ENCODE peak calls at places on chromosomes 3 and 15, in seven cellular contexts. J is tibial nerve, O is lower lobe of right lung, K is mammary epithelial cell, Z is astrocyte, U is cardiac muscle cell, M is aorta. F is an unnamed sample. For H3K27me3, the result is how much of the 10 kb centered on the place peaks cover.

GRCh38 chr3:120907659-120908029 is 361 bp upstream of the STXBP5L start:
- DNase-seq in J (no peak), O (no peak), K (no peak), Z (no peak), U (no peak), M (no peak), F (no peak)

GRCh38 chr15:64855206-64856000 is 13.7 kb downstream of the PLEKHO2 start:
- DNase-seq in J (no peak), O (no peak), K (peak), Z (no peak), U (no peak), M (peak), F (no peak)

GRCh38 chr15:76349301-76350070 is 12.9 kb downstream of the ISL2 start:
- DNase-seq in J (no peak), O (no peak), K (no peak), Z (no peak), U (no peak), M (no peak), F (no peak)

GRCh38 chr3:161050929-161051328 is 54.2 kb downstream of the B3GALNT1 start:
- DNase-seq in J (no peak), O (no peak), K (no peak), Z (no peak), U (no peak), M (no peak), F (no peak)

GRCh38 chr3:105938101-105938500 is 69.3 kb upstream of the CBLB start:
- DNase-seq in J (no peak), O (no peak), K (peak), Z (peak), U (peak), M (no peak), F (no peak)

GRCh38 chr3:8824238-8824637 is 54.8 kb upstream of the OXTR start:
- DNase-seq in J (no peak), O (no peak), K (no peak), Z (peak), U (no peak), M (no peak), F (no peak)

GRCh38 chr3:72458365-72458764 is 389.9 kb downstream of the SHQ1 start:
- DNase-seq in J (no peak), O (no peak), K (peak), Z (no peak), U (no peak), M (no peak), F (no peak)

GRCh38 chr15:72907733-72908132 is 124.2 kb upstream of the ADPGK start:
- DNase-seq in J (no peak), O (no peak), K (no peak), Z (no peak), U (peak), M (no peak), F (no peak)

GRCh38 chr3:191005790-191006189 is 143.3 kb upstream of the GMNC start:
- DNase-seq in J (no peak), O (no peak), K (no peak), Z (peak), U (no peak), M (no peak), F (no peak)

GRCh38 chr15:78438595-78439285 is 724 bp downstream of the IREB2 start:
- DNase-seq in J (no peak), O (no peak), K (peak), Z (peak), U (peak), M (no peak), F (peak)

GRCh38 chr15:68592054-68592453 is 13.3 kb downstream of the CORO2B start:
- DNase-seq in J (no peak), O (no peak), K (no peak), Z (peak), U (peak), M (no peak), F (no peak)

GRCh38 chr3:21392521-21392920 is 358.5 kb downstream of the ZNF385D start:
- DNase-seq in J (no peak), O (no peak), K (no peak), Z (peak), U (no peak), M (no peak), F (no peak)

GRCh38 chr3:59772416-59773408 is 722.9 kb upstream of the CFAP20DC start:
- DNase-seq in J (no peak), O (no peak), K (no peak), Z (no peak), U (no peak), M (no peak), F (no peak)

GRCh38 chr3:57169872-57170623 is 4.9 kb upstream of the IL17RD start:
- DNase-seq in J (no peak), O (peak), K (peak), Z (no peak), U (peak), M (peak), F (peak)

GRCh38 chr3:4492240-4493007 is 724 bp upstream of the ITPR1 start:
- DNase-seq in J (peak), O (peak), K (peak), Z (peak), U (peak), M (peak), F (peak)

GRCh38 chr3:124791142-124791541 is 60.9 kb downstream of the UMPS start:
- DNase-seq in J (no peak), O (no peak), K (no peak), Z (no peak), U (no peak), M (no peak), F (no peak)

GRCh38 chr3:36695769-36696137 is 68.6 kb downstream of the DCLK3 start:
- DNase-seq in J (no peak), O (no peak), K (peak), Z (peak), U (peak), M (no peak), F (no peak)

GRCh38 chr3:23840521-23840920 is 34.8 kb downstream of the UBE2E1 start:
- DNase-seq in J (no peak), O (no peak), K (no peak), Z (no peak), U (no peak), M (no peak), F (no peak)

GRCh38 chr3:115062412-115062956 is 84.6 kb downstream of the ZBTB20 start:
- DNase-seq in J (no peak), O (no peak), K (peak), Z (peak), U (peak), M (no peak), F (no peak)

GRCh38 chr3:110902453-110903085 is 169.0 kb upstream of the NECTIN3 start:
- DNase-seq in J (no peak), O (no peak), K (no peak), Z (no peak), U (no peak), M (no peak), F (no peak)

DNA sequence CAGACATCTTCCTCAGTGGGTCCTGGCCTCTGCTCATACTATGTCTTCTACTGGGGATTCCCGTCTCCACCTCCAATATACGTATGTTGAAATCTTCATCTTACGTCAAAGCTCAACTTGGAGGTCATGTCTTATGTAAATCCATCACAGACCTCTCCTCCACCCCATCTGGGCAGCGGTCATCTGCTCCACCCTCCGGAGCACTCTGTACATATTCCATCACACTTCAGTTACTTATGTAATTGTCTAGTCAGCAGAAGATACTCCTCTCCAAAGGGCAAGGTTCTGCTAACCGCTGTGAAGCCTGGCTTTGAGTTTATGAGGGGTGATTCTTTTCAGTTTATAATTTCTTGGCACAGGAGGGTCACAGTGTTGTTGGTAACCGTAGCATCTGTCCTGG is 22.0 kb downstream of the MAP2K1 start:
- DNase-seq in J (no peak), O (peak), K (no peak), Z (no peak), U (peak), M (no peak), F (no peak)
- H3K4me3 ChIP-seq in J (no peak), O (no peak), K (no peak), Z (no peak), U (no peak), M (no peak), F (no peak)

GRCh38 chr3:147422934-147423599 is 13.9 kb downstream of the ZIC1 start:
- DNase-seq in J (no peak), O (no peak), K (no peak), Z (no peak), U (no peak), M (no peak), F (peak)

GRCh38 chr3:147421184-147421912 is 12.2 kb downstream of the ZIC1 start:
- DNase-seq in J (no peak), O (no peak), K (no peak), Z (no peak), U (no peak), M (no peak), F (peak)

GRCh38 chr3:147420361-147421183 is 11.4 kb downstream of the ZIC1 start:
- DNase-seq in J (no peak), O (no peak), K (no peak), Z (no peak), U (no peak), M (no peak), F (peak)

GRCh38 chr3:147423601-147424324 is 14.6 kb downstream of the ZIC1 start:
- DNase-seq in J (no peak), O (no peak), K (no peak), Z (no peak), U (no peak), M (no peak), F (peak)

DNA sequence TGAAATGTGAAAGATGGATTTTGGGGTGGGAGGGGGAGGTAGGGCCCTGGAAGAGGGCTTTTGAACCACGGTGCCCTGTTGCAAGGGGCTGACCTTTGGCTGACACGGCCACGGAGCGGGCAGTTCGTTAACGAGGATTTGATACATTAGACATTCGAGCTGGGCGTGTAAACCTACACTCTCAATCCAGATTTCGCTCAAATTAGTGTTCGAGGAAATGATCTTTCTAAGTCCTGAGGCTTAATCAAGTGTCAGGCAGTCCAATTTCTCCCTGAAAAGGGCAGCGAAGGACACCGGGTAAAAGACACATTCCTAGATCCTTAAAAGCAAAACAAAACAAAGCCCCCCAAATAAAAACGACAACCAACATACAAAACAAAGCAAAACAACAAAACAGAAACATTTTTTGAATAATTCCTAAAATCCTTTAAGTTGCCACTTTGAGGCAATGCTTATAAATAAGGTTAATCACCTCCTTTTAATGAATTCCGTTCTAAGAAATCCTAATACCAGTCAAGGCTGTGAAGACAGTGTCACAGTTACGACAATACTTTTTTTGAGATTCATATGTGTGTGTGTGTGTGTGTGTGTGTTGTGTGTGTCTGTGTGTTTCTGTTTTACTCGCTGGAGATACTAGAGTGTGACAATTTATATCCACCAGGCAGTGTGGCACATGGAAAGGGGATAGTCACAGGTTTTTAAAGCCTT is 13.2 kb downstream of the ZIC1 start:
- DNase-seq in J (no peak), O (no peak), K (no peak), Z (no peak), U (no peak), M (no peak), F (no peak)
- H3K27me3 ChIP-seq in J (half or more), O (half or more), K (half or more), Z (under half), U (half or more), M (under half), F (half or more)

DNA sequence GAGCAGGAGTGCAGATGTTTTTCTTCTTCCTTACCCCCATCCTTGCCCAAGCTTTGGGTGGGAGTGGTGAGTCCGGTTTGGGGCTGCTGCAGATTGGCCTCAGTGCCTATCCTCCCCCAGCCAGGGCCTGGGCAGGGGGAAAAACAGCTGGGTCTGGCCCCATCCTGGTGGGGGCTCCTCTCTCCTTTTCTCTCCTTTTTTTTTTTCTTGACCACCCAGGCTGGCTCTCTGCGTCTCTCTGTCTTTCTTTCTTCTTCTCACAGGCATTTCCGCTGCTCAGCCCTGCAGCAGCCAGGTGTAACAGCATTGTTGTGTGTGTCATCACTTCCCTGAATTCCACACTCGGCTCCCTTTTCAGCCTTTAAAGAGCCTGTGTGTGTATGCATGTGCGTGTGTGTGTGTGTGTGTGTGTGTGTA is 2.0 kb downstream of the FOXL2NB start:
- DNase-seq in J (no peak), O (no peak), K (no peak), Z (no peak), U (no peak), M (no peak), F (peak)
- H3K4me3 ChIP-seq in J (no peak), O (no peak), K (no peak), Z (no peak), U (no peak), M (no peak), F (no peak)

GRCh38 chr15:92164327-92165000 is 229.2 kb upstream of the ST8SIA2 start:
- DNase-seq in J (no peak), O (no peak), K (no peak), Z (peak), U (peak), M (no peak), F (peak)

GRCh38 chr15:92166029-92166428 is 227.7 kb upstream of the ST8SIA2 start:
- DNase-seq in J (no peak), O (no peak), K (no peak), Z (no peak), U (no peak), M (no peak), F (peak)

GRCh38 chr15:92165001-92165346 is 228.7 kb upstream of the ST8SIA2 start:
- DNase-seq in J (no peak), O (no peak), K (no peak), Z (no peak), U (no peak), M (no peak), F (peak)

GRCh38 chr15:92162657-92163056 is 231.0 kb upstream of the ST8SIA2 start:
- DNase-seq in J (no peak), O (no peak), K (no peak), Z (no peak), U (no peak), M (no peak), F (no peak)

DNA sequence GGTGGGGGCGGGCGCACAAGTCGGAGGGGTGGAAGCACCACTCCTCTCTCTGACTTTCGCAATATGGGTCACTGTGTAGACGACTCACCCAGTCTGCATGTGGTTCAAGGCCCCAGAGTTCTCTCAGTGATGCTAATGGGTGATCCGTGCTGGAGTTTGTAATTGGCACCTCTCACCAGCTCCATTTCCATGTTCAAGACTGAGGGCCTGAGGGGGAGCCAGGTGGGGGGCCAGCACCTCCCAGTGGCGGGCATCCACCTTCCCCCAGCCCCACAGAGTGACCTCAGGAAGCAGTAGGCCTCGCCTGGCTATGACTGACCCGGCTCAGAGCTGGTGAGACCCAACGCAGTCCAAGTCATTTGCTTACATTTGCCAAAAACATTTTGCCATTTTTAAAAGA is 230.0 kb upstream of the ST8SIA2 start:
- DNase-seq in J (no peak), O (no peak), K (peak), Z (no peak), U (no peak), M (no peak), F (peak)
- H3K27me3 ChIP-seq in J (under half), O (under half), K (under half), Z (under half), U (under half), M (under half), F (under half)